ENCODE peak calls at places on chromosomes 4 and X, in four cellular contexts. L is lower leg skin, I is fibroblast of lung, T is astrocyte. P is an unnamed sample.

GRCh38 chrX:13673016-13673415 is 15.9 kb upstream of the RAB9A start:
- DNase-seq in L (no peak), I (no peak), T (no peak), P (no peak)

GRCh38 chr4:8296491-8296890 is 26.9 kb downstream of the HTRA3 start:
- DNase-seq in L (peak), I (no peak), T (no peak), P (no peak)

GRCh38 chrX:42946544-42947223 is 168.7 kb upstream of the PPP1R2C start:
- DNase-seq in L (no peak), I (no peak), T (no peak), P (no peak)

GRCh38 chrX:33183366-33183765 is 28.0 kb downstream of the DMD start:
- DNase-seq in L (no peak), I (peak), T (peak), P (peak)

GRCh38 chrX:3743821-3744439 is 30.5 kb upstream of the PRKX start:
- DNase-seq in L (no peak), I (no peak), T (no peak), P (no peak)

GRCh38 chr4:24266951-24267577 is 317.3 kb downstream of the DHX15 start:
- DNase-seq in L (no peak), I (peak), T (peak), P (peak)

GRCh38 chrX:130343411-130343810 is 3.7 kb downstream of the SLC25A14 start:
- DNase-seq in L (no peak), I (peak), T (peak), P (peak)

GRCh38 chr4:22430626-22431025 is 85.2 kb downstream of the ADGRA3 start:
- DNase-seq in L (no peak), I (no peak), T (no peak), P (no peak)

GRCh38 chr4:84470204-84470785 is 28.8 kb downstream of the NKX6-1 start:
- DNase-seq in L (no peak), I (no peak), T (no peak), P (no peak)

GRCh38 chr4:161554372-161554990 is 609.3 kb downstream of the FSTL5 start:
- DNase-seq in L (no peak), I (peak), T (peak), P (peak)

GRCh38 chrX:18286322-18286831 is 65.7 kb upstream of the BEND2 start:
- DNase-seq in L (no peak), I (no peak), T (no peak), P (no peak)

GRCh38 chrX:51332188-51332942 is at the start of gene NUDT10:
- DNase-seq in L (no peak), I (peak), T (peak), P (peak)
- H3K4me3 ChIP-seq in L (peak), I (peak), T (peak), P (peak)

GRCh38 chr4:180668732-180669131 is 1574.5 kb upstream of the TENM3 start:
- DNase-seq in L (peak), I (no peak), T (no peak), P (no peak)

GRCh38 chr4:180664766-180665368 is 1578.3 kb upstream of the TENM3 start:
- DNase-seq in L (peak), I (peak), T (peak), P (peak)

GRCh38 chr4:180665481-180665880 is 1577.7 kb upstream of the TENM3 start:
- DNase-seq in L (no peak), I (peak), T (no peak), P (no peak)

GRCh38 chr4:180669637-180670036 is 1573.6 kb upstream of the TENM3 start:
- DNase-seq in L (no peak), I (peak), T (peak), P (no peak)

DNA sequence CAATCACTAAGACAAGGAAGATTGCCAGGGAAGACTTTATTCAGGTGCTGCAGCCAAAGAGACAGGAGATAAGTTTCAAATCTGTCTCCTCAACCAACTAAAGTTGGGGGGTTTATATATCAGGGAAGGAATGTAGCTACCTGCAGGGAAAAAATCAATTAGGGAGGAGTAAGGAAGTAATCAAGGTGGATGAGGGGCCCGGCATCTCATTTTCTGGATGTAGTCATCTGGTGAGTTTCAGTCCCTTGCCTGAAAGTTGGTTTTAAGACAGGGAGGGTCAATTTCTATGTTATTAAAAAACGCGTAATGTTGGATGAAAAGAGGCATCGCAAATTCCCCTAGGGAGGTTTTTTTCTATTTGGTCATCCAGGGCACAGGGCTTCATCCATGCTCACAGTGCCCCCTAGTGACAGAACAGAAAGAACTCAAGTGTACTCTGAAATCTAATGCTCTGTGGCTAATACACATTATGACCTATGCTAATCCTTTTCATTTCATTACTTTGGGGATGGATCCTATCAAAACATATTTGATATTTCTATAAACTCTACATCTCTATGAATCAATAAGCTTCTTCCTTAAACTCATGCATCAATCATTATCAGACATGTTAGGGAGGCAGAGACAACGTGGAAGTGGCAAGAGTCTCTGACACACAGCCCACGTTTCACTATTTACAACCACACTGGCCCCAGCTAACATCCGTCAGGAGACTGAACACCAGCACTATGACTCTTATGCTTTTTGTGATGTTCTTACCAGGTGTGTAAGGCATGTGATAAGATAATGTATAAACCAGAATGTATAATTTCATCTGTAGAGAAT is 1577.0 kb upstream of the TENM3 start:
- DNase-seq in L (no peak), I (peak), T (peak), P (peak)
- TF ChIP-seq CTCF in L (no peak), I (peak), T (peak), P (peak)

DNA sequence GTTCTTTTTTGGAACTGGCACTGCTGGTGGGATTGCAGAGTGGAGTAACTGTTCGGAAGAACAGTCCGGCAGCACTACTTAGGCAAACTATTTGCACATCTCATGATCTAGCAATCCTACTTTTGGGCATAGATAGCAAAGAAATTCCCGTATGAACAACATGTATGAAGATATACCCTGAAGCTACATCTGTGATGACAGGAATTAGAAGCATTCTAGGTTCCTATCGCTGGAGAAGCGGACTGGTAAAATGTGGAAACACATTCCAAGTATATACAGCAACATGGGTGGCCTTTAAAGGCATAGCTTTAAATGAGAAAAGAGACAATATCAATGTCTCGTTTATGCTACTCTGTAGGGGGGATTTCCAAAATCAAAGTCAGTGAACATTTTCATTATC is 3.1 kb downstream of the DCAF16 start:
- DNase-seq in L (no peak), I (no peak), T (no peak), P (no peak)
- H3K4me3 ChIP-seq in L (no peak), I (peak), T (peak), P (peak)

GRCh38 chrX:137896123-137896522 is 330.2 kb downstream of the ZIC3 start:
- DNase-seq in L (no peak), I (no peak), T (no peak), P (no peak)
- TF ChIP-seq CTCF in L (no peak), I (no peak), T (no peak), P (no peak)

GRCh38 chrX:9681011-9681410 is 84.6 kb downstream of the GPR143 start:
- DNase-seq in L (no peak), I (no peak), T (no peak), P (no peak)

GRCh38 chrX:9676311-9676710 is 89.3 kb downstream of the GPR143 start:
- DNase-seq in L (no peak), I (no peak), T (no peak), P (peak)

GRCh38 chrX:9678215-9678980 is 87.2 kb downstream of the GPR143 start:
- DNase-seq in L (no peak), I (no peak), T (no peak), P (no peak)

GRCh38 chrX:9676738-9677097 is 88.9 kb downstream of the GPR143 start:
- DNase-seq in L (no peak), I (no peak), T (no peak), P (no peak)

GRCh38 chrX:9677098-9677739 is 88.4 kb downstream of the GPR143 start:
- DNase-seq in L (no peak), I (peak), T (peak), P (peak)
- H3K4me3 ChIP-seq in L (no peak), I (no peak), T (no peak), P (no peak)

GRCh38 chr4:148044889-148045352 is 313.0 kb downstream of the ARHGAP10 start:
- DNase-seq in L (no peak), I (no peak), T (no peak), P (no peak)
- TF ChIP-seq CTCF in L (no peak), I (peak), T (no peak), P (peak)

GRCh38 chr4:173247316-173247715 is 78.7 kb downstream of the GALNT7 start:
- DNase-seq in L (no peak), I (no peak), T (no peak), P (no peak)
- H3K4me3 ChIP-seq in L (no peak), I (no peak), T (no peak), P (no peak)

DNA sequence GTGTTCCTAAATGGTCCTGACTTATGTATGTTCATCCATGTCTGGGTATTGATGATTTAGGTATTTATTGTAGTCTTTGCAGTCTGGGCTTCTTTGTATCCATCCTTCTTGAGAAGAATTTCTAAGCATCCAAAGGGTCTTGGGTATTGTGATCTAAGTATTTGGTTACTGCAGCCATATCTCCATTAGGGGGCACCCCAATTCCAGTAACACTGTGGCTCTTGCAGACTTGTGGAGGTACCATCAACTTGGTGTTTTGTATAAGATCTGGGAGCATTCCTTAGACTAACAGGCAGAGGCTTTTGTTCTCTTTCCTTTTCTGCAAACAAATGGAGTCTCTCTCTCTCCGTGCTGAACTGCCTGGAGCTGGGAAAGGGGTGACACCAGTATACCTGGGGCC is 113.7 kb upstream of the NEXMIF start:
- DNase-seq in L (no peak), I (peak), T (peak), P (peak)
- TF ChIP-seq CTCF in L (no peak), I (no peak), T (no peak), P (peak)